ENCODE peak calls at places on chromosomes 12 and 14, in four cellular contexts. Q is tibial artery, G is BE2C, R is Calu3. U is an unnamed sample.

GRCh38 chr14:52131640-52132320 is 62.9 kb upstream of the NID2 start:
- DNase-seq in Q (peak; percentile 55), G (peak; percentile 93), R (peak; percentile 84), U (peak; percentile 78)

GRCh38 chr12:54970741-54971140 is 13.8 kb downstream of the TESPA1 start:
- DNase-seq in Q (no peak), G (no peak), R (no peak), U (no peak)

GRCh38 chr12:89750821-89751227 is 42.2 kb upstream of the ATP2B1 start:
- DNase-seq in Q (no peak), G (no peak), R (no peak), U (no peak)

GRCh38 chr12:27652174-27652763 is 44.0 kb upstream of the REP15 start:
- DNase-seq in Q (peak; percentile 46), G (peak; percentile 72), R (peak; percentile 72), U (peak; percentile 65)

GRCh38 chr14:75322746-75323145 is 44.1 kb downstream of the FOS start:
- DNase-seq in Q (no peak), G (no peak), R (no peak), U (no peak)

GRCh38 chr12:50689437-50689836 is 74.5 kb upstream of the ATF1 start:
- DNase-seq in Q (no peak), G (no peak), R (no peak), U (no peak)

GRCh38 chr12:52025301-52026172 is 18.8 kb downstream of the TAMALIN start:
- DNase-seq in Q (peak; percentile 87), G (peak; percentile 83), R (peak; percentile 80), U (peak; percentile 87)

GRCh38 chr14:93035917-93036651 is 79.6 kb downstream of the ITPK1 start:
- DNase-seq in Q (no peak), G (no peak), R (peak; percentile 81), U (peak; percentile 36)

GRCh38 chr12:53618340-53618739 is 7.8 kb downstream of the ATF7 start:
- DNase-seq in Q (no peak), G (no peak), R (no peak), U (no peak)

GRCh38 chr12:89073027-89073398 is 279.3 kb downstream of the DUSP6 start:
- DNase-seq in Q (no peak), G (peak; percentile 33), R (peak; percentile 75), U (no peak)

GRCh38 chr14:102568115-102568614 is 24.3 kb upstream of the RCOR1 start:
- DNase-seq in Q (no peak), G (no peak), R (peak; percentile 63), U (no peak)

GRCh38 chr14:75859746-75860145 is 122.0 kb downstream of the TGFB3 start:
- DNase-seq in Q (no peak), G (no peak), R (no peak), U (no peak)

GRCh38 chr12:113269257-113269943 is 48.1 kb downstream of the TPCN1 start:
- DNase-seq in Q (no peak), G (no peak), R (no peak), U (no peak)

GRCh38 chr14:104481323-104481722 is 98.2 kb upstream of the C14orf180 start:
- DNase-seq in Q (no peak), G (no peak), R (no peak), U (no peak)

GRCh38 chr12:15701721-15702156 is 87.4 kb downstream of the EPS8 start:
- DNase-seq in Q (no peak), G (no peak), R (no peak), U (no peak)

GRCh38 chr12:89464974-89465592 is 59.5 kb downstream of the GALNT4 start:
- DNase-seq in Q (no peak), G (no peak), R (peak; percentile 53), U (no peak)

GRCh38 chr12:52316290-52316689 is 4.9 kb downstream of the KRT83 start:
- DNase-seq in Q (no peak), G (no peak), R (no peak), U (no peak)

GRCh38 chr12:7158866-7159600 is 28.9 kb downstream of the CLSTN3 start:
- DNase-seq in Q (no peak), G (no peak), R (no peak), U (no peak)

GRCh38 chr12:12788131-12788530 is 2.7 kb downstream of the APOLD1 start:
- DNase-seq in Q (no peak), G (no peak), R (no peak), U (no peak)

GRCh38 chr14:64515053-64515452 is 10.5 kb downstream of the ZBTB1 start:
- DNase-seq in Q (no peak), G (no peak), R (no peak), U (no peak)

GRCh38 chr14:54627325-54627717 is 60.4 kb downstream of the SAMD4A start:
- DNase-seq in Q (no peak), G (no peak), R (no peak), U (no peak)

GRCh38 chr12:125683748-125684381 is 618.6 kb downstream of the AACS start:
- DNase-seq in Q (no peak), G (peak; percentile 20), R (peak; percentile 83), U (peak; percentile 90)

GRCh38 chr12:51601241-51601640 is 10.2 kb downstream of the SCN8A start:
- DNase-seq in Q (no peak), G (no peak), R (no peak), U (no peak)

GRCh38 chr12:80129895-80130535 is 30.7 kb downstream of the OTOGL start:
- DNase-seq in Q (no peak), G (no peak), R (peak; percentile 3), U (no peak)

GRCh38 chr14:65277580-65278270 is 134.8 kb upstream of the FUT8 start:
- DNase-seq in Q (no peak), G (no peak), R (no peak), U (no peak)

GRCh38 chr14:61891251-61891650 is 129.0 kb downstream of the SNAPC1 start:
- DNase-seq in Q (no peak), G (no peak), R (no peak), U (no peak)

GRCh38 chr12:9107542-9107873 is 8.2 kb downstream of the A2M start:
- DNase-seq in Q (no peak), G (no peak), R (no peak), U (no peak)

GRCh38 chr12:98868076-98868475 is 223.0 kb downstream of the APAF1 start:
- DNase-seq in Q (no peak), G (no peak), R (no peak), U (no peak)

GRCh38 chr14:75648066-75648838 is 12.4 kb downstream of the ERG28 start:
- DNase-seq in Q (no peak), G (no peak), R (no peak), U (peak; percentile 13)

GRCh38 chr14:73786632-73786941 is 65.0 kb upstream of the PTGR2 start:
- DNase-seq in Q (no peak), G (peak; percentile 56), R (peak; percentile 28), U (peak; percentile 56)

GRCh38 chr12:67630373-67631088 is 18.0 kb upstream of the DYRK2 start:
- DNase-seq in Q (no peak), G (no peak), R (peak; percentile 25), U (peak; percentile 6)

GRCh38 chr12:97375310-97375709 is 87.3 kb upstream of the RMST start:
- DNase-seq in Q (no peak), G (no peak), R (no peak), U (no peak)

GRCh38 chr12:48716493-48717251 is at the start of gene CCNT1:
- DNase-seq in Q (peak; percentile 98), G (peak; percentile 98), R (peak; percentile 94), U (peak; percentile 96)
- TF ChIP-seq CTCF in Q (peak; percentile 53), G (peak; percentile 24), R (no peak), U (no peak)

GRCh38 chr12:110893956-110894355 is 26.4 kb downstream of the MYL2 start:
- DNase-seq in Q (no peak), G (no peak), R (no peak), U (no peak)

GRCh38 chr12:110883251-110883650 is 36.5 kb downstream of the CCDC63 start:
- DNase-seq in Q (no peak), G (no peak), R (no peak), U (no peak)

GRCh38 chr12:110889361-110889760 is 31.0 kb downstream of the MYL2 start:
- DNase-seq in Q (no peak), G (no peak), R (no peak), U (no peak)

GRCh38 chr12:110885152-110885840 is 35.1 kb downstream of the MYL2 start:
- DNase-seq in Q (no peak), G (no peak), R (no peak), U (peak; percentile 19)

DNA sequence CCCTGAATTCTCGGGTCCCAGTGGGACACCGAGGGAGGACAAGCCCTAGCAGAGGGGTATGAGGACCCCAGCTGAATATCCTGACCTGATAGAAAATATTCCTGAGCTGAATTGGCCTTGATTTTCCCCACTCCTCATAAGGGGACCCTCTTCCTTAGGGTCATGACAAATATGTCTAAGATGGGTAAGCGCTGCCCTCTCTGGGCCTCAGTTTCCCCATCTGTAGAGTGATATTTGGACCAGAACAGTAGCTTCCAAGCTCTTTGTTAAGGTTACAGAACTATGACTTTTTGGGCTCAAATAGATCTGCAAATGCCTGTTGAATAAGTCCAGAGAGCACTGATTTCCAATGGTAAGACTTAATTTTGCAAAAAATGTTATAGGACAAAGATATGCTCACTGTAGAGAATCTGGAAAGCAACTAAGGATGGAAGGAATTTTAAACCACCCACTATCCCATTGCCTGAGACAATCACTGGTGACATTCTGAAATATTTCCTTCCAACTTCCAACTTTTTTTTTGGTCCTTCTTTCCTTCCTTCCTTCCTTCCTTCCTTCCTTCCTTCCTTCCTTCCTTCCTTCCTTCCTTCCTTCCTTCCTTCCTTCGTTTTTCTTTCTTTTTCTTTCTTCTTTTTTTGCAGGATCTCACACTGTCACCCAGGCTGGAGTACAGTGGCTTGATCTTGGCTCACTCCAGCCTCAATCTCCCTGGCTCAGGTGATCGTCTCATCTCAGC is 32.0 kb downstream of the MYL2 start:
- DNase-seq in Q (no peak), G (no peak), R (no peak), U (no peak)
- TF ChIP-seq CTCF in Q (no peak), G (no peak), R (no peak), U (no peak)

DNA sequence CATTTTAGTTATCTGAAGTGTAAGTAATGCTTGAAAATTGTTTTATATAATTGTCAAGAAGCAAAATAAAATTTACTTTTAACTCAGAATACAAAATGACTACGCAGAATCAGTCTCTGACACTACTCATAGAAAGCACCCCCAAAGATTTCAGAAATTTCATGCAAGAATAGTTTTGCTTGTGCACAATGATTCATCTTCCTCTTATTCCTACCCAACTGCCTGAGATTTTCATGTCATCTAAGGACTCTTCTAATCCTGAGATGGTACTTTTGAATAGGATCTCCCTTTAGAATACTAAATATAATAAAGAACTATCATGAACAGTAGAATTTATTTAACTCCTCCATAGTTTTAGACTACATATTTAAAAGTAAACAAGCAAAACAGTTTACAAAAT is 485.3 kb upstream of the MGAT4C start:
- DNase-seq in Q (no peak), G (no peak), R (no peak), U (no peak)
- TF ChIP-seq CTCF in Q (no peak), G (no peak), R (no peak), U (no peak)

DNA sequence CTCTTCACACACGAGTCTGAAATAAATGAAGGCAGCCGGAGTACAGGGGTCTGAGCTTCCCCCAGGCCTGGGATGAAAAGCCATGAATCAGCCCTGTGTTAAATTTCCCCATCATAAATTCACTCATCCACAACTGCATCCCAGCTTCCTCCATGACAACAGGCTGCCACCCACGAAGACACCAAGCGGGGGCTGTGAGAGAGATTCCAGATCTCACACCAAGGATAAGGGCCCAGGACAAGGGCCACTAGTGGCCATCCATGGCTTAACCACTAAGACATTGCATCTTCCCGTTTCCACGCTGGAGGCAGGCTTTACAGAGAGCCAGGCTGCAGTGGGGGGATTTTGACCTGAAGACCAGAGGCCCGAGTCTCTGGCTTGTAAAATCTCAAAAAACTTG is 94.0 kb upstream of the NCOR2 start:
- DNase-seq in Q (no peak), G (no peak), R (no peak), U (no peak)
- TF ChIP-seq CTCF in Q (no peak), G (peak; percentile 27), R (no peak), U (no peak)

U was measured in nephron progenitor cell.